ENCODE peak calls at places on chromosomes 6 and 20, in five cellular contexts. One of them, this sample, is unnamed.
A peak's percentile ranks its signal among the peaks of the same experiment; 100 is the strongest.

GRCh38 chr6:138815797-138816528 is 20.1 kb downstream of the ECT2L start:
- DNase-seq in heart right ventricle: no peak
- DNase-seq in hepatocyte: peak; percentile 76
- DNase-seq in memory B cell: no peak
- DNase-seq in NAMALWA: peak; percentile 77
- DNase-seq in this sample: peak; percentile 77

GRCh38 chr6:2891768-2892170 is 11.3 kb downstream of the SERPINB9 start:
- DNase-seq in heart right ventricle: no peak
- DNase-seq in hepatocyte: no peak
- DNase-seq in memory B cell: peak; percentile 67
- DNase-seq in NAMALWA: peak; percentile 98
- DNase-seq in this sample: no peak

GRCh38 chr20:47292581-47292980 is 63.9 kb downstream of the ZMYND8 start:
- DNase-seq in heart right ventricle: no peak
- DNase-seq in hepatocyte: no peak
- DNase-seq in memory B cell: no peak
- DNase-seq in NAMALWA: no peak
- DNase-seq in this sample: no peak

GRCh38 chr20:41650221-41650948 is 32.2 kb upstream of the CHD6 start:
- DNase-seq in heart right ventricle: no peak
- DNase-seq in hepatocyte: peak; percentile 61
- DNase-seq in memory B cell: no peak
- DNase-seq in NAMALWA: peak; percentile 24
- DNase-seq in this sample: peak; percentile 99

GRCh38 chr6:89084954-89085353 is 4.4 kb downstream of the PNRC1 start:
- DNase-seq in heart right ventricle: no peak
- DNase-seq in hepatocyte: no peak
- DNase-seq in memory B cell: no peak
- DNase-seq in NAMALWA: no peak
- DNase-seq in this sample: no peak

GRCh38 chr6:29793036-29793356 is 34.6 kb upstream of the HLA-G start:
- DNase-seq in heart right ventricle: no peak
- DNase-seq in hepatocyte: no peak
- DNase-seq in memory B cell: no peak
- DNase-seq in NAMALWA: no peak
- DNase-seq in this sample: no peak

GRCh38 chr6:37974943-37975342 is 155.4 kb downstream of the ZFAND3 start:
- DNase-seq in heart right ventricle: no peak
- DNase-seq in hepatocyte: no peak
- DNase-seq in memory B cell: no peak
- DNase-seq in NAMALWA: no peak
- DNase-seq in this sample: no peak

GRCh38 chr20:19986419-19986818 is 30.7 kb upstream of the NAA20 start:
- DNase-seq in heart right ventricle: no peak
- DNase-seq in hepatocyte: no peak
- DNase-seq in memory B cell: no peak
- DNase-seq in NAMALWA: no peak
- DNase-seq in this sample: no peak

GRCh38 chr6:24149836-24150235 is 23.8 kb downstream of the NRSN1 start:
- DNase-seq in heart right ventricle: no peak
- DNase-seq in hepatocyte: peak; percentile 4
- DNase-seq in memory B cell: no peak
- DNase-seq in NAMALWA: no peak
- DNase-seq in this sample: peak; percentile 64

GRCh38 chr6:2738373-2738979 is 12.2 kb downstream of the MYLK4 start:
- DNase-seq in heart right ventricle: peak; percentile 42
- DNase-seq in hepatocyte: peak; percentile 66
- DNase-seq in memory B cell: peak; percentile 33
- DNase-seq in NAMALWA: peak; percentile 71
- DNase-seq in this sample: peak; percentile 67

GRCh38 chr6:98946877-98947410 is 802 bp downstream of the FBXL4 start:
- DNase-seq in heart right ventricle: peak; percentile 7
- DNase-seq in hepatocyte: peak; percentile 36
- DNase-seq in memory B cell: no peak
- DNase-seq in NAMALWA: peak; percentile 74
- DNase-seq in this sample: peak; percentile 72

GRCh38 chr6:72080260-72080941 is 194.1 kb downstream of the RIMS1 start:
- DNase-seq in heart right ventricle: no peak
- DNase-seq in hepatocyte: no peak
- DNase-seq in memory B cell: no peak
- DNase-seq in NAMALWA: no peak
- DNase-seq in this sample: peak; percentile 30

GRCh38 chr6:141105481-141105880 is 1027.2 kb upstream of the GJE1 start:
- DNase-seq in heart right ventricle: no peak
- DNase-seq in hepatocyte: no peak
- DNase-seq in memory B cell: no peak
- DNase-seq in NAMALWA: no peak
- DNase-seq in this sample: peak; percentile 27

GRCh38 chr6:117418320-117418719 is 7.4 kb downstream of the ROS1 start:
- DNase-seq in heart right ventricle: no peak
- DNase-seq in hepatocyte: no peak
- DNase-seq in memory B cell: no peak
- DNase-seq in NAMALWA: no peak
- DNase-seq in this sample: no peak

GRCh38 chr6:154350293-154350692 is 6.3 kb downstream of the IPCEF1 start:
- DNase-seq in heart right ventricle: no peak
- DNase-seq in hepatocyte: no peak
- DNase-seq in memory B cell: no peak
- DNase-seq in NAMALWA: no peak
- DNase-seq in this sample: no peak

GRCh38 chr20:35267092-35267491 is 10.8 kb downstream of the MMP24OS start:
- DNase-seq in heart right ventricle: no peak
- DNase-seq in hepatocyte: no peak
- DNase-seq in memory B cell: no peak
- DNase-seq in NAMALWA: no peak
- DNase-seq in this sample: no peak

GRCh38 chr20:62955519-62956386 is 3.2 kb downstream of the SLC17A9 start:
- DNase-seq in heart right ventricle: peak; percentile 29
- DNase-seq in hepatocyte: peak; percentile 82
- DNase-seq in memory B cell: no peak
- DNase-seq in NAMALWA: no peak
- DNase-seq in this sample: no peak

GRCh38 chr6:22755605-22756004 is 186.2 kb downstream of the HDGFL1 start:
- DNase-seq in heart right ventricle: no peak
- DNase-seq in hepatocyte: no peak
- DNase-seq in memory B cell: no peak
- DNase-seq in NAMALWA: no peak
- DNase-seq in this sample: no peak

GRCh38 chr20:49823152-49823847 is 10.7 kb downstream of the SLC9A8 start:
- DNase-seq in heart right ventricle: no peak
- DNase-seq in hepatocyte: no peak
- DNase-seq in memory B cell: no peak
- DNase-seq in NAMALWA: peak; percentile 52
- DNase-seq in this sample: peak; percentile 53

GRCh38 chr6:83231146-83231545 is 38.0 kb downstream of the RWDD2A start:
- DNase-seq in heart right ventricle: no peak
- DNase-seq in hepatocyte: no peak
- DNase-seq in memory B cell: no peak
- DNase-seq in NAMALWA: no peak
- DNase-seq in this sample: no peak

GRCh38 chr6:160102956-160103824 is 18.4 kb upstream of the SLC22A1 start:
- DNase-seq in heart right ventricle: no peak
- DNase-seq in hepatocyte: no peak
- DNase-seq in memory B cell: peak; percentile 15
- DNase-seq in NAMALWA: peak; percentile 66
- DNase-seq in this sample: peak; percentile 42

GRCh38 chr20:40869416-40870147 is 159.0 kb upstream of the TOP1 start:
- DNase-seq in heart right ventricle: no peak
- DNase-seq in hepatocyte: no peak
- DNase-seq in memory B cell: no peak
- DNase-seq in NAMALWA: no peak
- DNase-seq in this sample: peak; percentile 23